ENCODE peak calls at places on chromosomes 3 and 15, in four cellular contexts. One of them, this sample, is unnamed.

GRCh38 chr3:94026623-94027022 is 1.8 kb downstream of the STX19 start:
- DNase-seq in HepG2: no peak
- DNase-seq in A549: no peak
- DNase-seq in K562: no peak
- DNase-seq in this sample: no peak

GRCh38 chr3:12044860-12045259 is 40.7 kb downstream of the SYN2 start:
- DNase-seq in HepG2: no peak
- DNase-seq in A549: no peak
- DNase-seq in K562: no peak
- DNase-seq in this sample: no peak

GRCh38 chr3:146250449-146251382 is at the start of gene PLSCR4:
- DNase-seq in HepG2: no peak
- DNase-seq in A549: peak
- DNase-seq in K562: peak
- DNase-seq in this sample: peak

GRCh38 chr3:149214702-149215101 is 6.9 kb downstream of the CP start:
- DNase-seq in HepG2: peak
- DNase-seq in A549: no peak
- DNase-seq in K562: no peak
- DNase-seq in this sample: no peak

GRCh38 chr3:52712291-52713212 is 6.6 kb downstream of the SPCS1 start:
- DNase-seq in HepG2: peak
- DNase-seq in A549: no peak
- DNase-seq in K562: no peak
- DNase-seq in this sample: no peak

GRCh38 chr3:130816873-130817445 is 70.3 kb upstream of the PIK3R4 start:
- DNase-seq in HepG2: no peak
- DNase-seq in A549: no peak
- DNase-seq in K562: no peak
- DNase-seq in this sample: no peak

GRCh38 chr3:45575491-45575923 is 19.0 kb upstream of the LIMD1 start:
- DNase-seq in HepG2: no peak
- DNase-seq in A549: no peak
- DNase-seq in K562: no peak
- DNase-seq in this sample: no peak

GRCh38 chr3:40718681-40719080 is 193.9 kb downstream of the ZNF621 start:
- DNase-seq in HepG2: no peak
- DNase-seq in A549: no peak
- DNase-seq in K562: no peak
- DNase-seq in this sample: no peak

GRCh38 chr3:134904333-134904771 is 109.3 kb downstream of the EPHB1 start:
- DNase-seq in HepG2: no peak
- DNase-seq in A549: no peak
- DNase-seq in K562: no peak
- DNase-seq in this sample: no peak

GRCh38 chr3:74273091-74273490 is 341.4 kb downstream of the CNTN3 start:
- DNase-seq in HepG2: no peak
- DNase-seq in A549: no peak
- DNase-seq in K562: no peak
- DNase-seq in this sample: no peak

GRCh38 chr3:16456784-16457415 is 56.6 kb downstream of the RFTN1 start:
- DNase-seq in HepG2: no peak
- DNase-seq in A549: no peak
- DNase-seq in K562: no peak
- DNase-seq in this sample: no peak

GRCh38 chr3:89697321-89697916 is 590.0 kb downstream of the EPHA3 start:
- DNase-seq in HepG2: no peak
- DNase-seq in A549: no peak
- DNase-seq in K562: no peak
- DNase-seq in this sample: no peak

GRCh38 chr3:177640319-177640997 is 443.2 kb upstream of the TBL1XR1 start:
- DNase-seq in HepG2: no peak
- DNase-seq in A549: no peak
- DNase-seq in K562: no peak
- DNase-seq in this sample: peak

GRCh38 chr3:194196876-194197275 is 60.9 kb downstream of the HES1 start:
- DNase-seq in HepG2: no peak
- DNase-seq in A549: no peak
- DNase-seq in K562: no peak
- DNase-seq in this sample: no peak

GRCh38 chr15:35019401-35020327 is 31.6 kb upstream of the ZNF770 start:
- DNase-seq in HepG2: no peak
- DNase-seq in A549: no peak
- DNase-seq in K562: no peak
- DNase-seq in this sample: no peak

GRCh38 chr15:35182841-35183479 is 97.9 kb upstream of the NANOGP8 start:
- DNase-seq in HepG2: no peak
- DNase-seq in A549: no peak
- DNase-seq in K562: no peak
- DNase-seq in this sample: peak

GRCh38 chr15:99435761-99436346 is 129.9 kb upstream of the MEF2A start:
- DNase-seq in HepG2: no peak
- DNase-seq in A549: no peak
- DNase-seq in K562: no peak
- DNase-seq in this sample: no peak

GRCh38 chr3:55571913-55572312 is 84.8 kb upstream of the WNT5A start:
- DNase-seq in HepG2: peak
- DNase-seq in A549: no peak
- DNase-seq in K562: no peak
- DNase-seq in this sample: peak

GRCh38 chr3:45937206-45938042 is 5.8 kb upstream of the CXCR6 start:
- DNase-seq in HepG2: no peak
- DNase-seq in A549: no peak
- DNase-seq in K562: no peak
- DNase-seq in this sample: no peak

GRCh38 chr15:86609275-86609674 is 529.6 kb downstream of the AGBL1 start:
- DNase-seq in HepG2: no peak
- DNase-seq in A549: no peak
- DNase-seq in K562: no peak
- DNase-seq in this sample: no peak

GRCh38 chr3:27127879-27128278 is 241.3 kb downstream of the NEK10 start:
- DNase-seq in HepG2: no peak
- DNase-seq in A549: no peak
- DNase-seq in K562: no peak
- DNase-seq in this sample: no peak

GRCh38 chr3:159760056-159760455 is 228.6 kb upstream of the IL12A start:
- DNase-seq in HepG2: no peak
- DNase-seq in A549: no peak
- DNase-seq in K562: no peak
- DNase-seq in this sample: no peak

GRCh38 chr15:48602358-48603122 is 43.0 kb downstream of the FBN1 start:
- DNase-seq in HepG2: no peak
- DNase-seq in A549: no peak
- DNase-seq in K562: no peak
- DNase-seq in this sample: no peak

GRCh38 chr15:81285461-81285860 is 38.5 kb downstream of the STARD5 start:
- DNase-seq in HepG2: no peak
- DNase-seq in A549: no peak
- DNase-seq in K562: no peak
- DNase-seq in this sample: no peak

GRCh38 chr3:111071257-111072015 is at the start of gene NECTIN3:
- DNase-seq in HepG2: peak
- DNase-seq in A549: peak
- DNase-seq in K562: peak
- DNase-seq in this sample: peak

GRCh38 chr3:178500631-178501030 is 35.6 kb upstream of the KCNMB2 start:
- DNase-seq in HepG2: no peak
- DNase-seq in A549: no peak
- DNase-seq in K562: no peak
- DNase-seq in this sample: no peak

GRCh38 chr3:127791221-127791913 is 30.9 kb downstream of the MGLL start:
- DNase-seq in HepG2: no peak
- DNase-seq in A549: no peak
- DNase-seq in K562: peak
- DNase-seq in this sample: peak

GRCh38 chr3:171542976-171543375 is 82.8 kb upstream of the TNIK start:
- DNase-seq in HepG2: no peak
- DNase-seq in A549: no peak
- DNase-seq in K562: no peak
- DNase-seq in this sample: no peak

DNA sequence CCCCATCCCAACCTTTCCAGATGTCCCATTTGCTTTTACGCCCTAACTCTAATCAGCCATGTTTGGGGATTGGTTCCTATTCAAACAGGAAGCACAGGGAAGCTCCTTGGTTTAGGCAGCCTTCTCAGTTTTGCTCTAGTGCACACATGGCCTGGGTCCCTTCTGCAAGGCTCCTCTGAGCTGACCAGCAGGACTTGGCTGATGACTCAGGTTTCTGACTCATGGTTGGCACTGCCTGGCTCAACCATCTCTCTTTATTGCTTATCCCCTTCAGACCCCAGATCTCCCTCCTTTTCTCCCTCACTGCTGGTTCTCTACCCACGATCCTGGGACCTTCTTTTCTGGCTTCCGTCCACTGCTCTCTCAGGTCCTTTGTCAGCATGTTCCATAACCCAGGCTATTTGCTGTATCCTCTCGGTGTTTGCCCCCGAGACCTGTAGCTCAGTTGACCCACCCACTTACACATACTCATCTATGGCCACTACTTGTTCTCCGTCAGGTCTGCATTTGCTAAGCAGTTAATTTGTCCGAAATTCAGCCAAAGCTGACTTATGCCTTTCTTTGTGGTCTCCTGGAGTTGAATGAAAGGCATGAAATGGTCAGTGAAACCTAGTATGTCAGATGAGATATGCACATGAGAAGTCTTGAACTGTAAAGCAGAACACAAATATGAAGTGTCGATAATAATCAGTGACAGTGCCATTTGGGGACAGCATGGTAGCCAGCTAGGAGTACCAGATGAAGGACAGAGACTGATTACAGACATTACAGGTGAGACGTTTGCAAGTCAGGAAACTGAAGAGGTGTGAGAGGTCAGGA is 323.5 kb upstream of the ROPN1 start:
- DNase-seq in HepG2: no peak
- DNase-seq in A549: peak
- DNase-seq in K562: no peak
- DNase-seq in this sample: no peak
- TF ChIP-seq HMGXB4 in HepG2: no peak
- TF ChIP-seq HMGXB4 in A549: no peak
- TF ChIP-seq HMGXB4 in K562: no peak
- TF ChIP-seq HMGXB4 in this sample: no peak

DNA sequence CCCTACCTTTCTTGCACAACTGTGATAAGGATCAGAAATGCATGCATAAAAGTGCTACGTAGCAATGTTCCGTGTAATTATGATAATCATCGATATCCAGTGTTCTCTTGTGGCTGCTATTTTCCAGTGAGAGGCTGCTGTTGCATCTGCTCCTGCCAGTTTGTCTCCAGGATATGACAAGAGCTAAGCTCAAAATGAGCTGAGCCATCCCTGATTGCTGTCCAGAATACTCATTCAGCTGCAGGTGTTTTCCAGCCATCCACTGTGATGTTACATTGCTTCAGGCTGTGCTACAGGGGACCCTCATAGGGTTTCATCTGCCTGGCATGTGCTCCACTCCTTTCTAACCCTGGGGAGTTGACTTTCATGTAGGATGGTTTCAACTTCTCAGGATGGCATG is 976.1 kb downstream of the ROBO1 start:
- DNase-seq in HepG2: no peak
- DNase-seq in A549: no peak
- DNase-seq in K562: no peak
- DNase-seq in this sample: no peak
- TF ChIP-seq HMGXB4 in HepG2: no peak
- TF ChIP-seq HMGXB4 in A549: no peak
- TF ChIP-seq HMGXB4 in K562: no peak
- TF ChIP-seq HMGXB4 in this sample: no peak

GRCh38 chr3:100256724-100257123 is 4.1 kb upstream of the TBC1D23 start:
- DNase-seq in HepG2: no peak
- DNase-seq in A549: no peak
- DNase-seq in K562: no peak
- DNase-seq in this sample: no peak

GRCh38 chr3:100252006-100252405 is 8.8 kb upstream of the TBC1D23 start:
- DNase-seq in HepG2: no peak
- DNase-seq in A549: no peak
- DNase-seq in K562: no peak
- DNase-seq in this sample: no peak

GRCh38 chr3:100257601-100258000 is 3.2 kb upstream of the TBC1D23 start:
- DNase-seq in HepG2: no peak
- DNase-seq in A549: no peak
- DNase-seq in K562: no peak
- DNase-seq in this sample: no peak

GRCh38 chr3:100260081-100260684 is 609 bp upstream of the TBC1D23 start:
- DNase-seq in HepG2: peak
- DNase-seq in A549: no peak
- DNase-seq in K562: peak
- DNase-seq in this sample: peak

DNA sequence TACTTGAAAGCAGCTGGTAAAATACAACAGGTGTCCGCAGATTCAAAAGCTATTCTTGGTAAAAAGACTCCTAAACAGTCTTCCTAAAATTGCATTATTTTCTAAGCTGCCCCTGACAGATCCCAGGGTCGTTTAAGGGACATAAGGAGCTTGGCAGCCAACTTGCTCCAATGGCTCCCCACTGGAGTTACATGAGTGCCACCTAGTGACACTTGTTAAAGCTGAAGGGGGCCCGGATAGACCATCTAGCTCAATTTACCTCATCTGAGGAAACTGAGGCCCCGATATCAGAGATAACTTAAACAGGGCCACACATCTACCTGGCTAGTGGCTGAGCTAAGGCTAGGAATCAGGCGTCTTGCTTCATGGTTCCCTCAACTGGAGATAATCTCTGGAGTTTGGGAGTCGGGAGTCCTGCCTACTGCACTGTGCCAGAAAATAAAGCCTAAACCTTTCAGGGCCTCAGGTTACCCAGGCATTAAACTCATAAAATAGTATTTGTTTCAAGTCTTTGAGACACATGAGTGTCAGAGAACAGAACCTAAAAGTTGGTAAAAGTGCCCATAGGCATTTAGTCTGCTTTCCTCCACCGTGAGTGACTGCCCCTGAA is 6.5 kb upstream of the TBC1D23 start:
- DNase-seq in HepG2: peak
- DNase-seq in A549: peak
- DNase-seq in K562: peak
- DNase-seq in this sample: peak
- TF ChIP-seq HMGXB4 in HepG2: no peak
- TF ChIP-seq HMGXB4 in A549: no peak
- TF ChIP-seq HMGXB4 in K562: no peak
- TF ChIP-seq HMGXB4 in this sample: no peak

GRCh38 chr15:36653851-36654250 is 74.4 kb downstream of the CDIN1 start:
- DNase-seq in HepG2: no peak
- DNase-seq in A549: no peak
- DNase-seq in K562: no peak
- DNase-seq in this sample: no peak

GRCh38 chr15:36661042-36661441 is 81.6 kb downstream of the CDIN1 start:
- DNase-seq in HepG2: no peak
- DNase-seq in A549: no peak
- DNase-seq in K562: no peak
- DNase-seq in this sample: no peak

GRCh38 chr15:36658905-36659304 is 79.5 kb downstream of the CDIN1 start:
- DNase-seq in HepG2: no peak
- DNase-seq in A549: no peak
- DNase-seq in K562: no peak
- DNase-seq in this sample: no peak

GRCh38 chr15:36658321-36658720 is 78.9 kb downstream of the CDIN1 start:
- DNase-seq in HepG2: no peak
- DNase-seq in A549: no peak
- DNase-seq in K562: no peak
- DNase-seq in this sample: no peak
- TF ChIP-seq HMGXB4 in HepG2: no peak
- TF ChIP-seq HMGXB4 in A549: no peak
- TF ChIP-seq HMGXB4 in K562: no peak
- TF ChIP-seq HMGXB4 in this sample: no peak

This sample was measured in WTC11.